ENCODE peak calls at places on chromosomes 12 and 14, in ten cellular contexts. N is stomach, F is transverse colon, S is heart left ventricle, A is endothelial cell of umbilical vein, J is adrenal gland, Y is uterus, R is IMR-90, H is GM12891, Z is GM12892. O is an unnamed sample.

GRCh38 chr12:102486153-102486552 is 5.8 kb upstream of the IGF1 start:
- DNase-seq in N (no peak), F (no peak), S (no peak), A (no peak), J (no peak), Y (no peak), R (no peak), H (no peak), Z (no peak), O (no peak)

GRCh38 chr12:60501124-60501729 is 905.4 kb downstream of the SLC16A7 start:
- DNase-seq in N (no peak), F (no peak), S (peak; percentile 16), A (peak; percentile 71), J (no peak), Y (no peak), R (no peak), H (no peak), Z (no peak), O (peak; percentile 2)

GRCh38 chr12:11729008-11729407 is 79.5 kb downstream of the ETV6 start:
- DNase-seq in N (peak; percentile 83), F (peak; percentile 80), S (no peak), A (no peak), J (no peak), Y (no peak), R (no peak), H (no peak), Z (no peak), O (no peak)

GRCh38 chr12:129371268-129371667 is 518.0 kb downstream of the GLT1D1 start:
- DNase-seq in N (no peak), F (no peak), S (no peak), A (no peak), J (no peak), Y (no peak), R (no peak), H (no peak), Z (no peak), O (no peak)

GRCh38 chr12:19846561-19846960 is 407.3 kb downstream of the AEBP2 start:
- DNase-seq in N (no peak), F (no peak), S (no peak), A (peak; percentile 26), J (no peak), Y (no peak), R (peak; percentile 69), H (no peak), Z (no peak), O (no peak)

GRCh38 chr14:104557086-104557485 is 22.5 kb upstream of the C14orf180 start:
- DNase-seq in N (no peak), F (no peak), S (no peak), A (no peak), J (no peak), Y (no peak), R (no peak), H (no peak), Z (no peak), O (no peak)

GRCh38 chr14:20332386-20332945 is 613 bp downstream of the CCNB1IP1 start:
- DNase-seq in N (no peak), F (peak; percentile 11), S (no peak), A (no peak), J (peak; percentile 61), Y (no peak), R (no peak), H (no peak), Z (no peak), O (no peak)

GRCh38 chr12:79691299-79692248 is 810 bp upstream of the PAWR start:
- DNase-seq in N (no peak), F (peak; percentile 32), S (peak; percentile 31), A (peak; percentile 83), J (peak; percentile 42), Y (peak; percentile 60), R (peak; percentile 93), H (no peak), Z (no peak), O (peak; percentile 17)

GRCh38 chr12:19095869-19096480 is 33.6 kb upstream of the PLEKHA5 start:
- DNase-seq in N (no peak), F (no peak), S (no peak), A (no peak), J (no peak), Y (no peak), R (peak; percentile 17), H (no peak), Z (no peak), O (no peak)

GRCh38 chr14:44180975-44181374 is 326.1 kb downstream of the FSCB start:
- DNase-seq in N (no peak), F (no peak), S (no peak), A (no peak), J (no peak), Y (no peak), R (no peak), H (no peak), Z (no peak), O (no peak)

GRCh38 chr14:31275731-31276130 is 68.1 kb upstream of the HECTD1 start:
- DNase-seq in N (no peak), F (no peak), S (no peak), A (no peak), J (no peak), Y (no peak), R (no peak), H (no peak), Z (no peak), O (peak; percentile 22)

GRCh38 chr14:101560534-101561113 is 671 bp upstream of the DIO3 start:
- DNase-seq in N (no peak), F (no peak), S (no peak), A (no peak), J (no peak), Y (no peak), R (no peak), H (no peak), Z (no peak), O (no peak)

GRCh38 chr14:105080161-105080560 is 14.9 kb upstream of the GPR132 start:
- DNase-seq in N (no peak), F (no peak), S (no peak), A (no peak), J (no peak), Y (no peak), R (no peak), H (no peak), Z (no peak), O (no peak)

GRCh38 chr14:98984719-98985041 is 287.3 kb downstream of the BCL11B start:
- DNase-seq in N (peak; percentile 34), F (peak; percentile 45), S (no peak), A (no peak), J (no peak), Y (no peak), R (no peak), H (no peak), Z (no peak), O (peak; percentile 61)

GRCh38 chr14:99318091-99318958 is 46.3 kb upstream of the BCL11B start:
- DNase-seq in N (no peak), F (peak; percentile 60), S (no peak), A (no peak), J (no peak), Y (no peak), R (no peak), H (no peak), Z (no peak), O (no peak)

GRCh38 chr12:31324845-31325523 is 966 bp downstream of the SINHCAF start:
- DNase-seq in N (peak; percentile 55), F (peak; percentile 61), S (peak; percentile 51), A (peak; percentile 76), J (peak; percentile 42), Y (peak; percentile 65), R (peak; percentile 49), H (peak; percentile 19), Z (peak; percentile 23), O (peak; percentile 82)
- TF ChIP-seq POLR2A in N (no peak), F (peak; percentile 39), S (no peak), A (peak; percentile 53), J (no peak), Y (peak; percentile 35), R (peak; percentile 12), H (peak; percentile 45), Z (peak; percentile 39), O (no peak)

DNA sequence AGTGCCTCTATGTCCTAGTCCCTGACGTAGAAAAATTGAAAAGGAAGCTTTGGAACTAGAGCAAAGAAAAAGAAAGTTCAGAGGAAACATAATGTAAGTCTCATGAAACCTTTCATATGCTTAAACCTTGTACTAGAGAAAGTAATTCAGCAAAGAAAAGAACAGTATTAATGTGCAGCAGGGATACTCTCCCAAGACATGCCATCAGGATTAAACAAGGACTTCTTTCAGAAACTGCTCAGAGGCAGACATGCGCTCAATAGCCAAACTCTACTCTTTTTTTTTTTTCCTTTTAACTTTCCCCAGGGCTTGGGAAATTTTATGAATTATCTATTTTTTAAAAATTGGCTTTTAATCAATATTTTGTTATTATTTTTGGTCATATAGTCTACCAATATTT is 7.1 kb upstream of the ASB8 start:
- DNase-seq in N (no peak), F (no peak), S (no peak), A (no peak), J (no peak), Y (no peak), R (no peak), H (no peak), Z (no peak), O (no peak)
- TF ChIP-seq POLR2A in N (no peak), F (no peak), S (no peak), A (no peak), J (no peak), Y (no peak), R (no peak), H (no peak), Z (no peak), O (no peak)

GRCh38 chr12:21940972-21941521 is at the start of gene ABCC9:
- DNase-seq in N (peak; percentile 28), F (peak; percentile 13), S (peak; percentile 58), A (peak; percentile 16), J (peak; percentile 52), Y (peak; percentile 63), R (peak; percentile 33), H (no peak), Z (no peak), O (no peak)
- TF ChIP-seq POLR2A in N (no peak), F (no peak), S (no peak), A (no peak), J (no peak), Y (peak; percentile 45), R (no peak), H (no peak), Z (no peak), O (no peak)

DNA sequence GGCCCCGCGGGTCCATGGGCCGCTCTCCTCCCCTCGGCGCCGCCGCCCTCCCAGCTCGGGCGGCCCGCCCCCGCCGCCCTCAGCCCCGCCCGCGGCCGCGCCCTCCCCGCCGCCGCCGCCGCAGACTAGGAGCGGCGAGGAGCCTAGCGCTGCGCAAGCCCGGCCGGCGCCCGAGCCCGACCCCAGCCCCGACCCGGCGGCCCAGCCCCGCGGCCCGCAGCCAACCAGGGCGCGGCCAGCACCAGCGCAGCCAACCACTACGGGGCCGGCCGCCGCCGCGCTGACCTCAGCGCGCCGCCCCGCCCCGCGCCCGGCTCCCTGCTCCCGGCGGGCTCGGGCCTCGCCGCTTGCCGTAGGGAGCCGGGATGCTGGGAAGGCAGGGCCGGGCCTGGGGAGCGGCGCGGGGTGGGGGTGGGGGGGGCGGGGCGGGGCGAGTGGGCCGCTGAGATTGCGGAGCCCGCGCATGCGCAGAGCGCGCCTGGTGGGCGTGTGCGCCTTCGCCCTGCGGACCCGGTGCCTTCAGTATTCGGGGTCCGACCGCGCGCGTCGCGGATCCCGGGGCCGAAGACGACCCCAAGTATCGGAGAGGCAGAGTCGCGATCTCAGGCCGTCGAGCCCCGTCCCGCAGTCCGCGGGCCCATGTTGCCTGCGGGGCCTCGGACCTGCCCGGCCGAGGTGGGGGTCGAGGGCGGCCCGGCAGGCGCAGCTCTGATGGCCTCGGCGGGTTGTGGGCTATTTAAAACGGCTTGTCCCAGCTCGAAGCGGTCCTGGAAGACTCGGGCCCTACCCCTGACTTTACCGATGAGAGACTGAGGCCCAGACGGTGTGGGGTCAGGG is at the start of gene CDC42BPB:
- DNase-seq in N (peak; percentile 92), F (peak; percentile 91), S (peak; percentile 91), A (peak; percentile 89), J (peak; percentile 89), Y (peak; percentile 84), R (peak; percentile 90), H (peak; percentile 89), Z (peak; percentile 85), O (peak; percentile 75)
- TF ChIP-seq POLR2A in N (no peak), F (peak; percentile 45), S (no peak), A (no peak), J (peak; percentile 41), Y (peak; percentile 61), R (no peak), H (no peak), Z (no peak), O (no peak)